ENCODE peak calls at places on chromosomes 1 and 21, in four cellular contexts. Q, G, F and T are unnamed samples.

GRCh38 chr1:943545-944340 is 15.3 kb downstream of the NOC2L start:
- DNase-seq in Q (no peak), G (no peak), F (no peak), T (no peak)

GRCh38 chr1:39540504-39541031 is 36.0 kb downstream of the PABPC4 start:
- DNase-seq in Q (peak), G (peak), F (no peak), T (no peak)

GRCh38 chr1:235588916-235589515 is 60.6 kb downstream of the GNG4 start:
- DNase-seq in Q (no peak), G (peak), F (no peak), T (no peak)

GRCh38 chr1:165397945-165398344 is 41.4 kb upstream of the LMX1A start:
- DNase-seq in Q (peak), G (peak), F (no peak), T (no peak)

GRCh38 chr1:117607471-117607870 is 1.6 kb downstream of the TENT5C start:
- DNase-seq in Q (peak), G (no peak), F (peak), T (peak)

GRCh38 chr1:113783254-113784103 is 24.2 kb upstream of the PHTF1 start:
- DNase-seq in Q (no peak), G (peak), F (no peak), T (peak)

GRCh38 chr1:30085814-30086770 is 637.3 kb downstream of the MATN1 start:
- DNase-seq in Q (peak), G (peak), F (peak), T (no peak)

GRCh38 chr1:28887418-28887834 is 26.9 kb upstream of the EPB41 start:
- DNase-seq in Q (peak), G (peak), F (peak), T (peak)

GRCh38 chr1:160020196-160020595 is 11.6 kb downstream of the PIGM start:
- DNase-seq in Q (no peak), G (no peak), F (no peak), T (no peak)

GRCh38 chr1:172293379-172293778 is 127.1 kb upstream of the C1orf105 start:
- DNase-seq in Q (no peak), G (no peak), F (no peak), T (no peak)

GRCh38 chr1:169701261-169701802 is 10.1 kb downstream of the SELL start:
- DNase-seq in Q (no peak), G (no peak), F (no peak), T (no peak)

GRCh38 chr1:84712288-84712874 is 22.1 kb upstream of the SSX2IP start:
- DNase-seq in Q (no peak), G (no peak), F (no peak), T (no peak)

GRCh38 chr21:45011911-45012660 is 62.3 kb upstream of the ADARB1 start:
- DNase-seq in Q (no peak), G (peak), F (peak), T (no peak)

GRCh38 chr1:10424651-10425050 is 5.6 kb upstream of the CENPS start:
- DNase-seq in Q (no peak), G (no peak), F (no peak), T (no peak)

GRCh38 chr21:27681841-27682240 is 715.0 kb upstream of the ADAMTS5 start:
- DNase-seq in Q (no peak), G (peak), F (no peak), T (no peak)

GRCh38 chr1:153403421-153404085 is 12.7 kb upstream of the S100A8 start:
- DNase-seq in Q (no peak), G (no peak), F (no peak), T (peak)